ENCODE peak calls at places on chromosome 7, in four cellular contexts. K is HepG2, R is HCT116, N is GM12878. A is an unnamed sample.

GRCh38 chr7:123865517-123866117 is 20.6 kb downstream of the HYAL4 start:
- DNase-seq in K (peak; percentile 62), R (peak; percentile 49), N (peak; percentile 21), A (peak; percentile 59)

GRCh38 chr7:5755704-5756131 is 25.7 kb downstream of the RNF216 start:
- DNase-seq in K (no peak), R (no peak), N (no peak), A (no peak)

GRCh38 chr7:111137296-111138195 is 46.6 kb downstream of the LRRN3 start:
- DNase-seq in K (no peak), R (no peak), N (no peak), A (no peak)

GRCh38 chr7:158317238-158318205 is 270.1 kb downstream of the PTPRN2 start:
- DNase-seq in K (no peak), R (no peak), N (no peak), A (no peak)

GRCh38 chr7:144032483-144032882 is 16.3 kb upstream of the OR2A5 start:
- DNase-seq in K (peak; percentile 35), R (no peak), N (no peak), A (no peak)

GRCh38 chr7:16564909-16565426 is 38.3 kb downstream of the LRRC72 start:
- DNase-seq in K (peak; percentile 38), R (peak; percentile 66), N (peak; percentile 8), A (peak; percentile 42)

GRCh38 chr7:156640949-156641485 is 443 bp downstream of the RNF32 start:
- DNase-seq in K (no peak), R (peak; percentile 3), N (no peak), A (no peak)

GRCh38 chr7:105584165-105584564 is 2.9 kb upstream of the EFCAB10 start:
- DNase-seq in K (no peak), R (no peak), N (no peak), A (no peak)

GRCh38 chr7:70307544-70308106 is 709.4 kb downstream of the AUTS2 start:
- DNase-seq in K (no peak), R (no peak), N (no peak), A (no peak)

GRCh38 chr7:42238709-42239395 is 1.8 kb upstream of the GLI3 start:
- DNase-seq in K (no peak), R (no peak), N (no peak), A (no peak)

GRCh38 chr7:49166441-49166840 is 242.1 kb downstream of the CDC14C start:
- DNase-seq in K (no peak), R (no peak), N (no peak), A (no peak)

GRCh38 chr7:35727571-35727970 is 32.6 kb upstream of the HERPUD2 start:
- DNase-seq in K (no peak), R (no peak), N (no peak), A (no peak)

GRCh38 chr7:40714338-40715052 is 579.7 kb downstream of the SUGCT start:
- DNase-seq in K (no peak), R (no peak), N (no peak), A (no peak)

GRCh38 chr7:70480913-70481579 is 650.9 kb upstream of the GALNT17 start:
- DNase-seq in K (no peak), R (no peak), N (no peak), A (no peak)

GRCh38 chr7:35697414-35698175 is 2.7 kb upstream of the HERPUD2 start:
- DNase-seq in K (peak; percentile 38), R (no peak), N (no peak), A (no peak)

GRCh38 chr7:801940-802364 is 30.3 kb upstream of the SUN1 start:
- DNase-seq in K (no peak), R (no peak), N (no peak), A (no peak)

GRCh38 chr7:2154831-2155230 is 77.9 kb downstream of the MAD1L1 start:
- DNase-seq in K (no peak), R (no peak), N (no peak), A (no peak)

GRCh38 chr7:111508387-111508786 is 53.9 kb downstream of the IMMP2L start:
- DNase-seq in K (no peak), R (no peak), N (no peak), A (no peak)

GRCh38 chr7:28729276-28729675 is 228.9 kb downstream of the TRIL start:
- DNase-seq in K (no peak), R (no peak), N (no peak), A (no peak)

GRCh38 chr7:43869898-43870240 is 552 bp upstream of the MRPS24 start:
- DNase-seq in K (no peak), R (no peak), N (no peak), A (no peak)

GRCh38 chr7:152865461-152865860 is 105.9 kb downstream of the ACTR3B start:
- DNase-seq in K (no peak), R (no peak), N (no peak), A (no peak)

GRCh38 chr7:51950811-51951210 is 634.2 kb upstream of the COBL start:
- DNase-seq in K (no peak), R (no peak), N (no peak), A (no peak)

GRCh38 chr7:2460188-2460587 is 16.0 kb downstream of the GRIFIN start:
- DNase-seq in K (no peak), R (no peak), N (no peak), A (no peak)

GRCh38 chr7:135801877-135802276 is 53.3 kb upstream of the FAM180A start:
- DNase-seq in K (no peak), R (no peak), N (no peak), A (no peak)

GRCh38 chr7:47648301-47648900 is 66.5 kb upstream of the TNS3 start:
- DNase-seq in K (no peak), R (no peak), N (no peak), A (no peak)

GRCh38 chr7:113561446-113561845 is 357.4 kb downstream of the PPP1R3A start:
- DNase-seq in K (no peak), R (no peak), N (no peak), A (no peak)

GRCh38 chr7:125279956-125280355 is 350.3 kb upstream of the POT1 start:
- DNase-seq in K (no peak), R (no peak), N (no peak), A (no peak)

GRCh38 chr7:20249924-20250323 is 32.7 kb upstream of the MACC1 start:
- DNase-seq in K (peak; percentile 28), R (no peak), N (no peak), A (no peak)

GRCh38 chr7:27201231-27202017 is 1.5 kb upstream of the HOXA13 start:
- DNase-seq in K (no peak), R (no peak), N (no peak), A (no peak)

GRCh38 chr7:103447073-103447960 is 1.3 kb upstream of the SLC26A5 start:
- DNase-seq in K (peak; percentile 44), R (peak; percentile 37), N (no peak), A (peak; percentile 46)

GRCh38 chr7:131056007-131056406 is 271.7 kb upstream of the MKLN1 start:
- DNase-seq in K (no peak), R (no peak), N (no peak), A (no peak)

GRCh38 chr7:131047651-131048304 is 279.9 kb upstream of the MKLN1 start:
- DNase-seq in K (no peak), R (no peak), N (no peak), A (no peak)

GRCh38 chr7:131057015-131057518 is 270.6 kb upstream of the MKLN1 start:
- DNase-seq in K (peak; percentile 89), R (no peak), N (no peak), A (no peak)

GRCh38 chr7:131052285-131052942 is 275.3 kb upstream of the MKLN1 start:
- DNase-seq in K (no peak), R (no peak), N (no peak), A (no peak)

DNA sequence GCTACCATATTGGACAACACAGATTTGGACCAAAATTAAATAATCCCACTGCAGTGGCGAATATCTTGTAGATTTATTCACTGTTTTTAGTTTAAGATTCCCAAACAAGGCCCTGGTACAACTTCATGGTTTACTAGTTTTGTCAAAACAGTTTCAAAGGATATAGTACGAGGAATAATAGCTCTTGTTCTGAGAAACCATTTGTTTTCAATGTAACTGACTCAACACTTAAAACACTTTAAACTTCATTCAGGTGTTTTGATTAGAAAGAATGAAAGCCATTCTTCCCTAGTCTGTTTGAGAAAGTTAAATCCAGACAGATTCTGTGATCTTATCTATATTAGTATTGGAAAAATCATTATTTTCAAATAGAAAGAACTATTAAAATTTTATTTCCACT is 276.4 kb upstream of the MKLN1 start:
- DNase-seq in K (no peak), R (no peak), N (no peak), A (no peak)
- H3K4me1 ChIP-seq in K (peaks cover 23% of the 10 kb centered on the region), R (no peaks in the 10 kb centered on the region), N (no peaks in the 10 kb centered on the region), A (no peaks in the 10 kb centered on the region)

GRCh38 chr7:116736927-116737715 is 65.1 kb downstream of the MET start:
- DNase-seq in K (peak; percentile 58), R (no peak), N (no peak), A (no peak)
- TF ChIP-seq SIN3A in K (no peak), R (no peak), N (no peak), A (no peak)

GRCh38 chr7:141484907-141485306 is 66.3 kb upstream of the AGK start:
- DNase-seq in K (no peak), R (no peak), N (no peak), A (no peak)

GRCh38 chr7:141490474-141490873 is 60.7 kb upstream of the AGK start:
- DNase-seq in K (no peak), R (no peak), N (no peak), A (no peak)

GRCh38 chr7:141483044-141483443 is 68.2 kb upstream of the AGK start:
- DNase-seq in K (peak; percentile 12), R (no peak), N (no peak), A (no peak)

GRCh38 chr7:141481971-141482370 is 69.2 kb upstream of the AGK start:
- DNase-seq in K (no peak), R (no peak), N (no peak), A (no peak)

DNA sequence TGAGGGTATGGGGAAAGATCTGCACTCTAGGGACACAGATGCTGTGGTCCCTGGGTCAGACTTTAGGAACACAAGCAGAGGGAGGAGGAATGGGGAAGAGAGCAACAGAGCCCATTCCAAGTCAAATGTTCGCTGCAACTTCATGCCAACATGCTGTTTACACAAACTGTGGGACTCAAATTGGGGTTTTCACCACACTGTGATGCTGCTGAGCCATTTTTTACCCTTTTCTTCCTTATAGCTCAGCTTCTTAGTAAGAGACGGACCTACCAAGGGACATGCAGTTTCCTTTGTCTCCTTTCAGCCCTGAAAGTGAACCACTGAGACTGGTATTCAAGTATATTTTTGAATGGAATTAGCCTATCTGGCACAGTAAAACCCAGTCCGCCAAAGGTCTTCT is 64.3 kb upstream of the AGK start:
- DNase-seq in K (no peak), R (no peak), N (no peak), A (no peak)
- H3K9me3 ChIP-seq in K (no peaks in the 10 kb centered on the region), R (no peaks in the 10 kb centered on the region), N (no peaks in the 10 kb centered on the region), A (no peaks in the 10 kb centered on the region)

DNA sequence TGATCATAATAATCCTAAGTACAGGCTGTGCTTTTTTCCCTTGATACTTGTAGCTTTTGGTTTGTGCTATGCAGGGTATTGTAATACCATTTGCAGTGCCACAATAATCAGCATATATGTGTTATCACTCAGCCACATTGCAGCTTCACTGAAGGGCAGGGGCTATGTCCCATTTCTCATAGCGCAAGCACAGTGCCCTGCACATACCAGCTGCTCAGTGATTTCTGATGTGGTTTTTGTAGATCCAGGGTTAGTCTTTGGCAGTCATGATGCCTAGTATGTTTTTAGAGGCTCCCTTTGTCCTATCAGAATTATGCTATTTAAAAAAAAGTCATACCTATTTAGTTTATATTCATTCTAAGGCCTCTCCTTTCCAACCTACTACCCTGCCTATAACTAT is 25.8 kb downstream of the MET start:
- DNase-seq in K (no peak), R (no peak), N (no peak), A (no peak)
- H3K4me1 ChIP-seq in K (peaks cover 8% of the 10 kb centered on the region), R (peaks cover 100% of the 10 kb centered on the region), N (no peaks in the 10 kb centered on the region), A (peaks cover 44% of the 10 kb centered on the region)